ENCODE peak calls at places on chromosomes 5 and 9, in five cellular contexts. One of them, this sample, is unnamed.

GRCh38 chr9:385818-386398 is 171.2 kb downstream of the DOCK8 start:
- DNase-seq in A549: peak
- DNase-seq in sigmoid colon: peak
- DNase-seq in PC-9: peak
- DNase-seq in bronchial epithelial cell: peak
- DNase-seq in this sample: peak

GRCh38 chr9:70053864-70054263 is 10.2 kb downstream of the MAMDC2 start:
- DNase-seq in A549: no peak
- DNase-seq in PC-9: peak
- DNase-seq in bronchial epithelial cell: peak
- DNase-seq in sigmoid colon: peak
- DNase-seq in this sample: no peak

GRCh38 chr5:53019320-53019719 is 30.2 kb downstream of the ITGA2 start:
- DNase-seq in bronchial epithelial cell: peak
- DNase-seq in A549: peak
- DNase-seq in sigmoid colon: no peak
- DNase-seq in PC-9: peak
- DNase-seq in this sample: no peak

GRCh38 chr5:172497591-172498255 is 43.4 kb upstream of the SH3PXD2B start:
- DNase-seq in A549: no peak
- DNase-seq in bronchial epithelial cell: no peak
- DNase-seq in sigmoid colon: peak
- DNase-seq in PC-9: no peak
- DNase-seq in this sample: no peak

GRCh38 chr5:181261320-181262085 is 560 bp upstream of the TRIM52 start:
- DNase-seq in sigmoid colon: peak
- DNase-seq in PC-9: no peak
- DNase-seq in A549: peak
- DNase-seq in bronchial epithelial cell: peak
- DNase-seq in this sample: peak

GRCh38 chr5:37791321-37791720 is 48.5 kb downstream of the GDNF start:
- DNase-seq in PC-9: no peak
- DNase-seq in sigmoid colon: no peak
- DNase-seq in bronchial epithelial cell: no peak
- DNase-seq in A549: no peak
- DNase-seq in this sample: no peak

GRCh38 chr5:32790411-32790951 is 79.4 kb downstream of the NPR3 start:
- DNase-seq in bronchial epithelial cell: peak
- DNase-seq in A549: no peak
- DNase-seq in PC-9: no peak
- DNase-seq in sigmoid colon: no peak
- DNase-seq in this sample: no peak

GRCh38 chr5:140608730-140609520 is 24.1 kb downstream of the CD14 start:
- DNase-seq in bronchial epithelial cell: peak
- DNase-seq in A549: no peak
- DNase-seq in PC-9: no peak
- DNase-seq in sigmoid colon: peak
- DNase-seq in this sample: no peak

GRCh38 chr9:113410207-113411158 is at the start of the genes C9orf43 and POLE3:
- DNase-seq in PC-9: peak
- DNase-seq in A549: peak
- DNase-seq in sigmoid colon: peak
- DNase-seq in bronchial epithelial cell: peak
- DNase-seq in this sample: peak

GRCh38 chr5:36161317-36161716 is 9.4 kb downstream of the SKP2 start:
- DNase-seq in bronchial epithelial cell: peak
- DNase-seq in sigmoid colon: no peak
- DNase-seq in PC-9: no peak
- DNase-seq in A549: no peak
- DNase-seq in this sample: no peak

GRCh38 chr5:176144508-176144907 is 93.7 kb upstream of the SIMC1 start:
- DNase-seq in PC-9: no peak
- DNase-seq in sigmoid colon: no peak
- DNase-seq in bronchial epithelial cell: no peak
- DNase-seq in A549: no peak
- DNase-seq in this sample: no peak

GRCh38 chr9:109568568-109569210 is 70.6 kb upstream of the PTPN3 start:
- DNase-seq in bronchial epithelial cell: no peak
- DNase-seq in sigmoid colon: no peak
- DNase-seq in A549: no peak
- DNase-seq in PC-9: no peak
- DNase-seq in this sample: no peak

GRCh38 chr5:157166494-157167218 is 592 bp upstream of the GARIN3 start:
- DNase-seq in PC-9: no peak
- DNase-seq in A549: no peak
- DNase-seq in sigmoid colon: no peak
- DNase-seq in bronchial epithelial cell: no peak
- DNase-seq in this sample: no peak

GRCh38 chr9:35518212-35518917 is 28.5 kb downstream of the RUSC2 start:
- DNase-seq in bronchial epithelial cell: peak
- DNase-seq in sigmoid colon: no peak
- DNase-seq in PC-9: peak
- DNase-seq in A549: peak
- DNase-seq in this sample: peak

GRCh38 chr5:154611341-154611767 is 133.3 kb upstream of the HAND1 start:
- DNase-seq in PC-9: no peak
- DNase-seq in A549: no peak
- DNase-seq in bronchial epithelial cell: no peak
- DNase-seq in sigmoid colon: no peak
- DNase-seq in this sample: peak

GRCh38 chr9:129352157-129352870 is 174.3 kb upstream of the IER5L start:
- DNase-seq in sigmoid colon: no peak
- DNase-seq in A549: no peak
- DNase-seq in bronchial epithelial cell: no peak
- DNase-seq in PC-9: no peak
- DNase-seq in this sample: peak

GRCh38 chr5:139862803-139863202 is 67.2 kb downstream of the PSD2 start:
- DNase-seq in sigmoid colon: no peak
- DNase-seq in bronchial epithelial cell: no peak
- DNase-seq in A549: no peak
- DNase-seq in PC-9: no peak
- DNase-seq in this sample: no peak

GRCh38 chr5:181246276-181247050 is 2.8 kb upstream of the RACK1 start:
- DNase-seq in sigmoid colon: peak
- DNase-seq in A549: peak
- DNase-seq in PC-9: peak
- DNase-seq in bronchial epithelial cell: peak
- DNase-seq in this sample: peak

DNA sequence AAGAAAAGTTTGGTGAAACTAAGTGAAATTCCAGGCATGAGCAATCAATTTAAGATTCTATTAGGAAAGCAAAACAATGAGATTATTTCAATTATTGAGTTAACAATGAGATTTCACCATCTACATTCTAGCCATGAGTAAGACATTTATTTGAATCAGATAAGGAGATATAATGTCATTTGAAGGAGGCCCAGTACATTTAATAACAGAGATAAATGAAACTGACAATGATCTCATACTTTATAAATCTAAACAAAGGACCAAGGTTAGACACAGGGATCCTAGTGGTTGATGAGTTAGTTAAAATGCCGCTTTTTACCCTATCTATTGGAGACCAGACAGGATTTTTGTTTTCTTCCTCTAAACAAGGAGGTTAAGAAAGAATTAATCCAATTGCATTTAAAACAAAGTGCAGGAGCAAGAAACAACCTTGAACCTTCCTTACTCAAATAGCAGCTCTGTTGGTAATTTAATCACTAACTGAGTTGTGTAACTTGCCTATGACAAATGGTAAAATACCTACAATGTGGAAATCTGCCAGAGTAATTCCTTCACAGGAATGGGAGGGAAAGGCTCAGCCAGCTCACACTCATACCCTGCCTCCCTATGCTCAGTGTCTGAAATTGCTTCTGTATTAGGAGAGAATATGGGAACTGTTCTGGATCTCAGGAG is 103.5 kb upstream of the NR3C1 start:
- DNase-seq in A549: peak
- DNase-seq in PC-9: peak
- DNase-seq in bronchial epithelial cell: peak
- DNase-seq in sigmoid colon: no peak
- DNase-seq in this sample: no peak
- TF ChIP-seq CTCF in A549: peak
- TF ChIP-seq CTCF in PC-9: no peak
- TF ChIP-seq CTCF in bronchial epithelial cell: no peak
- TF ChIP-seq CTCF in sigmoid colon: no peak
- TF ChIP-seq CTCF in this sample: no peak

GRCh38 chr9:131642496-131643083 is 97.3 kb downstream of the PRRT1B start:
- DNase-seq in PC-9: no peak
- DNase-seq in bronchial epithelial cell: no peak
- DNase-seq in sigmoid colon: no peak
- DNase-seq in A549: no peak
- DNase-seq in this sample: no peak

GRCh38 chr9:131639771-131640437 is 94.6 kb downstream of the PRRT1B start:
- DNase-seq in bronchial epithelial cell: peak
- DNase-seq in A549: no peak
- DNase-seq in sigmoid colon: peak
- DNase-seq in PC-9: no peak
- DNase-seq in this sample: no peak

GRCh38 chr9:131640438-131641181 is 95.3 kb downstream of the PRRT1B start:
- DNase-seq in bronchial epithelial cell: peak
- DNase-seq in A549: no peak
- DNase-seq in sigmoid colon: peak
- DNase-seq in PC-9: no peak
- DNase-seq in this sample: no peak

GRCh38 chr9:131645078-131645776 is 94.6 kb downstream of the RAPGEF1 start:
- DNase-seq in bronchial epithelial cell: no peak
- DNase-seq in sigmoid colon: no peak
- DNase-seq in PC-9: peak
- DNase-seq in A549: no peak
- DNase-seq in this sample: no peak

DNA sequence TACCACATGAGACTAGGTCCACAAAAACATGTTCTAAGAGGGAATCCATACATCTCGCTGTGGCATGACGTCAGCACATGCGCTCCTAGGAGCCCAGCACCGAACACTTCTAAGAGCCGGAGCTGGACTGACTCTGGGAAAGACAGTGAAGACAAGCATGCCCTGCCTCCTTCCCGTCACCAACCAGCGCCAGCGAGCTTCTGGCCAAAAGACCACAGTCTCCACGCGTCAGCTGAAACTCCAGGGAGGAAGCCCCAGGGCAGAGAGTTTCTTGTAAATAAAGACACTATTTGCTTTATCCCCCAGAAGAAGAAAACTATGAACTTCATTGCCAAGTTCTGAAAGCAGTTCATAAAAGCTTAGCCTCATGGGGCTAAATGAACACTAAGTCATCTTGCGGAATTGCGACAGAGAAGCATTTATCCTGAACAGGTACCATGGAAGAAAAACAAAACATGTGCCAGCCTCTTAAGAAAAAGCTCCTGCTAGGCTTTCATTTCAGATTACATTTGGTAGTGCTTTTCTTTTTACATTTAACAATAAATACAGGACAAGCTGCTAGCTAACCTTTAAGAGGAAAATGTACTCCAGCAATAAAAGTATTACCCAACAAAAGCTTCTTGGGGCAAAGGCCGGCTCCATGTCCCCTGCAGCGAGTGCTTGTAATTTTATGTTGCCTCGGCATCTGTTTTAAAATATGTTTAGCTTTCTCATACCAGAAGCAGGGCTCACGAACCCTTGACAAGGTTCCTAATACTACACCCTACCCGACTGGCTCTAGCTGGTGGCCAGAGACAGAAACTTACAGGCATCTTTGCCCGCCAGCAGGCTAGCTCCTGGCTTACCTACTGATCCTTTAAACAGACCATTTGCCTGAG is 96.5 kb downstream of the PRRT1B start:
- DNase-seq in bronchial epithelial cell: no peak
- DNase-seq in sigmoid colon: peak
- DNase-seq in A549: no peak
- DNase-seq in PC-9: no peak
- DNase-seq in this sample: no peak
- TF ChIP-seq CTCF in bronchial epithelial cell: no peak
- TF ChIP-seq CTCF in sigmoid colon: no peak
- TF ChIP-seq CTCF in A549: no peak
- TF ChIP-seq CTCF in PC-9: no peak
- TF ChIP-seq CTCF in this sample: no peak

GRCh38 chr5:72523960-72524582 is 16.9 kb upstream of the ZNF366 start:
- DNase-seq in PC-9: peak
- DNase-seq in sigmoid colon: no peak
- DNase-seq in A549: no peak
- DNase-seq in bronchial epithelial cell: peak
- DNase-seq in this sample: no peak
- TF ChIP-seq CTCF in PC-9: peak
- TF ChIP-seq CTCF in sigmoid colon: peak
- TF ChIP-seq CTCF in A549: peak
- TF ChIP-seq CTCF in bronchial epithelial cell: peak
- TF ChIP-seq CTCF in this sample: peak

DNA sequence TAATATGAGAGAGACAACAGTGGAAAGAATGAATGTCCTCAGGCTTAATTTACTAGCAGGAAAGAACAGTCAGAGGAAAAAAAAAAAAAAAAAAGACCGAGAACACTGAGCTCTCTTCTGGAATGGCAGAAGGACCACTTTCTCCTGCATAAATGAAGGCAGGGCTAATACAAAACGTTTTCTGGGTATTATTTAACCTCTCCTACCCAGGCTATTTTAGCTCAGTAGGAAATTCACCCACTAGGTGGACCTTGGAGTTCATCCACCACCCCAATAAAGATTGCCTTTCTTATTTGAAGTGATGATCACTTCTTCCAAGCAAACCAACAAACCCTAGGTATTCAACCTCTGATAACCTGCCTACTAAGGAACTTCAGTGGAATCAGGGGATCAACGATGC is 3.7 kb downstream of the GLIS3 start:
- DNase-seq in bronchial epithelial cell: no peak
- DNase-seq in sigmoid colon: no peak
- DNase-seq in A549: peak
- DNase-seq in PC-9: no peak
- DNase-seq in this sample: no peak
- TF ChIP-seq CTCF in bronchial epithelial cell: no peak
- TF ChIP-seq CTCF in sigmoid colon: no peak
- TF ChIP-seq CTCF in A549: peak
- TF ChIP-seq CTCF in PC-9: no peak
- TF ChIP-seq CTCF in this sample: no peak

GRCh38 chr9:136170291-136170901 is 34.5 kb downstream of the LHX3 start:
- DNase-seq in PC-9: peak
- DNase-seq in sigmoid colon: no peak
- DNase-seq in bronchial epithelial cell: no peak
- DNase-seq in A549: peak
- DNase-seq in this sample: peak
- TF ChIP-seq CTCF in PC-9: peak
- TF ChIP-seq CTCF in sigmoid colon: peak
- TF ChIP-seq CTCF in bronchial epithelial cell: peak
- TF ChIP-seq CTCF in A549: peak
- TF ChIP-seq CTCF in this sample: peak